ENCODE peak calls at places on chromosomes 13 and 19, in five cellular contexts. One of them, this sample, is unnamed.

GRCh38 chr13:20332361-20333096 is 100.4 kb upstream of the GJB6 start:
- DNase-seq in heart left ventricle: no peak
- DNase-seq in Calu3: no peak
- DNase-seq in HFF-Myc: no peak
- DNase-seq in fibroblast of pulmonary artery: peak; percentile 8
- DNase-seq in this sample: peak; percentile 39

GRCh38 chr19:708154-709141 is at the start of gene PALM:
- DNase-seq in heart left ventricle: peak; percentile 75
- DNase-seq in Calu3: no peak
- DNase-seq in HFF-Myc: no peak
- DNase-seq in fibroblast of pulmonary artery: no peak
- DNase-seq in this sample: peak; percentile 61

GRCh38 chr19:12665281-12665573 is 1.3 kb downstream of the MAN2B1 start:
- DNase-seq in heart left ventricle: peak; percentile 78
- DNase-seq in Calu3: no peak
- DNase-seq in HFF-Myc: no peak
- DNase-seq in fibroblast of pulmonary artery: no peak
- DNase-seq in this sample: no peak

GRCh38 chr19:44800461-44800860 is 8.4 kb upstream of the BCAM start:
- DNase-seq in heart left ventricle: peak; percentile 92
- DNase-seq in Calu3: peak; percentile 96
- DNase-seq in HFF-Myc: peak; percentile 38
- DNase-seq in fibroblast of pulmonary artery: peak; percentile 80
- DNase-seq in this sample: peak; percentile 90

GRCh38 chr13:22915442-22916082 is 265.2 kb upstream of the SGCG start:
- DNase-seq in heart left ventricle: peak; percentile 72
- DNase-seq in Calu3: peak; percentile 13
- DNase-seq in HFF-Myc: no peak
- DNase-seq in fibroblast of pulmonary artery: peak; percentile 45
- DNase-seq in this sample: peak; percentile 30

GRCh38 chr19:4867534-4868285 is at the start of gene PLIN3:
- DNase-seq in heart left ventricle: peak; percentile 98
- DNase-seq in Calu3: peak; percentile 94
- DNase-seq in HFF-Myc: peak; percentile 82
- DNase-seq in fibroblast of pulmonary artery: peak; percentile 96
- DNase-seq in this sample: peak; percentile 94

GRCh38 chr13:50375792-50376191 is 360.5 kb downstream of the KCNRG start:
- DNase-seq in heart left ventricle: no peak
- DNase-seq in Calu3: no peak
- DNase-seq in HFF-Myc: no peak
- DNase-seq in fibroblast of pulmonary artery: peak; percentile 35
- DNase-seq in this sample: no peak

GRCh38 chr13:102721800-102722231 is 27.0 kb upstream of the METTL21C start:
- DNase-seq in heart left ventricle: no peak
- DNase-seq in Calu3: no peak
- DNase-seq in HFF-Myc: no peak
- DNase-seq in fibroblast of pulmonary artery: peak; percentile 64
- DNase-seq in this sample: no peak

GRCh38 chr13:40179421-40179820 is 487.0 kb downstream of the FOXO1 start:
- DNase-seq in heart left ventricle: no peak
- DNase-seq in Calu3: no peak
- DNase-seq in HFF-Myc: no peak
- DNase-seq in fibroblast of pulmonary artery: no peak
- DNase-seq in this sample: no peak

GRCh38 chr13:19864339-19865309 is 1.2 kb upstream of the ZMYM5 start:
- DNase-seq in heart left ventricle: peak; percentile 84
- DNase-seq in Calu3: peak; percentile 61
- DNase-seq in HFF-Myc: peak; percentile 46
- DNase-seq in fibroblast of pulmonary artery: peak; percentile 80
- DNase-seq in this sample: peak; percentile 78

GRCh38 chr13:47112900-47113299 is 216.0 kb upstream of the HTR2A start:
- DNase-seq in heart left ventricle: no peak
- DNase-seq in Calu3: no peak
- DNase-seq in HFF-Myc: no peak
- DNase-seq in fibroblast of pulmonary artery: no peak
- DNase-seq in this sample: no peak

GRCh38 chr13:113097651-113098050 is 7.9 kb upstream of the F7 start:
- DNase-seq in heart left ventricle: peak; percentile 5
- DNase-seq in Calu3: no peak
- DNase-seq in HFF-Myc: no peak
- DNase-seq in fibroblast of pulmonary artery: no peak
- DNase-seq in this sample: no peak

GRCh38 chr13:30020726-30021312 is 170.4 kb upstream of the UBL3 start:
- DNase-seq in heart left ventricle: no peak
- DNase-seq in Calu3: no peak
- DNase-seq in HFF-Myc: no peak
- DNase-seq in fibroblast of pulmonary artery: no peak
- DNase-seq in this sample: no peak

GRCh38 chr13:42354246-42355117 is 82.5 kb downstream of the AKAP11 start:
- DNase-seq in heart left ventricle: no peak
- DNase-seq in Calu3: no peak
- DNase-seq in HFF-Myc: no peak
- DNase-seq in fibroblast of pulmonary artery: peak; percentile 73
- DNase-seq in this sample: no peak

GRCh38 chr19:28563964-28564914 is 648.7 kb downstream of the UQCRFS1 start:
- DNase-seq in heart left ventricle: no peak
- DNase-seq in Calu3: no peak
- DNase-seq in HFF-Myc: no peak
- DNase-seq in fibroblast of pulmonary artery: no peak
- DNase-seq in this sample: no peak

GRCh38 chr19:43495082-43495481 is 9.5 kb downstream of the PHLDB3 start:
- DNase-seq in heart left ventricle: no peak
- DNase-seq in Calu3: no peak
- DNase-seq in HFF-Myc: no peak
- DNase-seq in fibroblast of pulmonary artery: no peak
- DNase-seq in this sample: no peak

GRCh38 chr19:46866407-46867132 is 5.8 kb downstream of the ARHGAP35 start:
- DNase-seq in heart left ventricle: no peak
- DNase-seq in Calu3: no peak
- DNase-seq in HFF-Myc: no peak
- DNase-seq in fibroblast of pulmonary artery: no peak
- DNase-seq in this sample: no peak

GRCh38 chr13:113793718-113794085 is 34.7 kb downstream of the TMEM255B start:
- DNase-seq in heart left ventricle: no peak
- DNase-seq in Calu3: no peak
- DNase-seq in HFF-Myc: no peak
- DNase-seq in fibroblast of pulmonary artery: no peak
- DNase-seq in this sample: no peak

GRCh38 chr13:90615767-90616166 is 731.7 kb upstream of the MIR17HG start:
- DNase-seq in heart left ventricle: no peak
- DNase-seq in Calu3: no peak
- DNase-seq in HFF-Myc: no peak
- DNase-seq in fibroblast of pulmonary artery: no peak
- DNase-seq in this sample: no peak

GRCh38 chr13:54194233-54195024 is 1165.8 kb downstream of the OLFM4 start:
- DNase-seq in heart left ventricle: no peak
- DNase-seq in Calu3: no peak
- DNase-seq in HFF-Myc: no peak
- DNase-seq in fibroblast of pulmonary artery: no peak
- DNase-seq in this sample: no peak

GRCh38 chr19:45250216-45250831 is 747 bp upstream of the MARK4 start:
- DNase-seq in heart left ventricle: no peak
- DNase-seq in Calu3: no peak
- DNase-seq in HFF-Myc: no peak
- DNase-seq in fibroblast of pulmonary artery: no peak
- DNase-seq in this sample: no peak

GRCh38 chr19:9362905-9363304 is at the start of gene ZNF177:
- DNase-seq in heart left ventricle: no peak
- DNase-seq in Calu3: no peak
- DNase-seq in HFF-Myc: no peak
- DNase-seq in fibroblast of pulmonary artery: no peak
- DNase-seq in this sample: peak; percentile 73

GRCh38 chr19:56125806-56126590 is 4.9 kb upstream of the ZNF787 start:
- DNase-seq in heart left ventricle: no peak
- DNase-seq in Calu3: no peak
- DNase-seq in HFF-Myc: no peak
- DNase-seq in fibroblast of pulmonary artery: no peak
- DNase-seq in this sample: no peak

GRCh38 chr13:20350380-20350763 is 118.3 kb upstream of the GJB6 start:
- DNase-seq in heart left ventricle: no peak
- DNase-seq in Calu3: no peak
- DNase-seq in HFF-Myc: no peak
- DNase-seq in fibroblast of pulmonary artery: no peak
- DNase-seq in this sample: no peak

GRCh38 chr13:24127116-24127631 is 33.3 kb upstream of the SPATA13 start:
- DNase-seq in heart left ventricle: no peak
- DNase-seq in Calu3: peak; percentile 73
- DNase-seq in HFF-Myc: no peak
- DNase-seq in fibroblast of pulmonary artery: no peak
- DNase-seq in this sample: no peak

GRCh38 chr19:55341191-55342043 is 1.7 kb downstream of the KMT5C start:
- DNase-seq in heart left ventricle: peak; percentile 81
- DNase-seq in Calu3: peak; percentile 79
- DNase-seq in HFF-Myc: no peak
- DNase-seq in fibroblast of pulmonary artery: peak; percentile 59
- DNase-seq in this sample: peak; percentile 83

GRCh38 chr19:15640904-15641597 is 354 bp downstream of the CYP4F3 start:
- DNase-seq in heart left ventricle: no peak
- DNase-seq in Calu3: no peak
- DNase-seq in HFF-Myc: no peak
- DNase-seq in fibroblast of pulmonary artery: no peak
- DNase-seq in this sample: no peak

GRCh38 chr19:31533114-31533513 is 183.9 kb upstream of the TSHZ3 start:
- DNase-seq in heart left ventricle: no peak
- DNase-seq in Calu3: no peak
- DNase-seq in HFF-Myc: no peak
- DNase-seq in fibroblast of pulmonary artery: no peak
- DNase-seq in this sample: no peak

GRCh38 chr13:94395889-94396288 is 83.6 kb downstream of the DCT start:
- DNase-seq in heart left ventricle: no peak
- DNase-seq in Calu3: no peak
- DNase-seq in HFF-Myc: no peak
- DNase-seq in fibroblast of pulmonary artery: no peak
- DNase-seq in this sample: no peak

GRCh38 chr19:2332341-2333026 is 4.0 kb downstream of the SPPL2B start:
- DNase-seq in heart left ventricle: no peak
- DNase-seq in Calu3: no peak
- DNase-seq in HFF-Myc: no peak
- DNase-seq in fibroblast of pulmonary artery: no peak
- DNase-seq in this sample: peak; percentile 92

GRCh38 chr19:2333027-2333806 is 4.7 kb downstream of the SPPL2B start:
- DNase-seq in heart left ventricle: no peak
- DNase-seq in Calu3: no peak
- DNase-seq in HFF-Myc: no peak
- DNase-seq in fibroblast of pulmonary artery: no peak
- DNase-seq in this sample: no peak

GRCh38 chr19:2334426-2334825 is 5.9 kb downstream of the SPPL2B start:
- DNase-seq in heart left ventricle: no peak
- DNase-seq in Calu3: no peak
- DNase-seq in HFF-Myc: no peak
- DNase-seq in fibroblast of pulmonary artery: no peak
- DNase-seq in this sample: no peak

GRCh38 chr19:2334986-2335846 is 6.7 kb downstream of the SPPL2B start:
- DNase-seq in heart left ventricle: no peak
- DNase-seq in Calu3: no peak
- DNase-seq in HFF-Myc: no peak
- DNase-seq in fibroblast of pulmonary artery: no peak
- DNase-seq in this sample: no peak

DNA sequence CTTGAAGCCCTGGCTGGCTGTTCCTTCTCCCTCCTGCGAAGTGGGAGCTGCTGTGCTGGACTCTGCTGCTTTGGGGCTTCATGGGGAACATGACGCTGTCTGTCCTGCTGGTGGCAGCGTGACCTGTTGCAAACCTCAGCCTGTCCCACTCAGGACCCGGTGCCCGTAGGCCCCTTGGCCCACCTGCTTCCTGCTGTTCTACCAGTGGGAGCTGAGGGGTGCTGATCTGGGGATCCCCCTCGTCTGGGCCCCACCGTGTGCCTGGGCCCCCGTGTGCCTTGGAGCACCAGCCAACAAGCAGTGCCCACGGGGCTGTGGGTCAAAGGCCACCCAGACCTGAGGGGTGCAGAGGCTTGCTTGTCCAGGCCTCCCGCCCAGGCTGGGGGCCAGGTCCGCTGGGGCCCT is 5.3 kb downstream of the SPPL2B start:
- DNase-seq in heart left ventricle: no peak
- DNase-seq in Calu3: no peak
- DNase-seq in HFF-Myc: no peak
- DNase-seq in fibroblast of pulmonary artery: no peak
- DNase-seq in this sample: no peak
- TF ChIP-seq CTCF in heart left ventricle: no peak
- TF ChIP-seq CTCF in Calu3: no peak
- TF ChIP-seq CTCF in HFF-Myc: no peak
- TF ChIP-seq CTCF in fibroblast of pulmonary artery: no peak
- TF ChIP-seq CTCF in this sample: peak; percentile 28

DNA sequence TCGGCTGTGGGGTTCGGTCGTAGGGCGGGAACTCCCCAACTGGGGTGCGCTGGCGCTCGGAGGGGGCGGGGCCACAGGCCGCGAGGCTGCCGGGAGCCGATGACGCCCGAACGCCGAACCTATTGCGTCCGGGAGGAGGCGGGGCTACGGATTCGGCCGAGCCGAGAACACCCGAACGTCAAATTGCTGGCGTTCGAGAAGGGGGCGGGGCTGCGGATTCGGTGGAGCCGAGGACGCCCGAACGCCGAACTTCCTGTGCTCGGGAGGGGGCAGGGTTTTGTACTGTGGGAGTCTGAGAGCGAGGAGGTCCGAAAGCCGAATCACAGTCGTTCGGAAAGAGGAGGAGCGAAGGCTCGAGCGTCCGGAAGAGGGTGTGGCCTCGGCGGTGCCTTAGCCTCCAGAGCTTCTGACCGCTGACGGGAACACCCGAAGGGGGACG is 586 bp upstream of the TSEN34 start:
- DNase-seq in heart left ventricle: peak; percentile 100
- DNase-seq in Calu3: peak; percentile 100
- DNase-seq in HFF-Myc: peak; percentile 99
- DNase-seq in fibroblast of pulmonary artery: peak; percentile 100
- DNase-seq in this sample: peak; percentile 99
- TF ChIP-seq CTCF in heart left ventricle: no peak
- TF ChIP-seq CTCF in Calu3: no peak
- TF ChIP-seq CTCF in HFF-Myc: no peak
- TF ChIP-seq CTCF in fibroblast of pulmonary artery: no peak
- TF ChIP-seq CTCF in this sample: no peak

GRCh38 chr13:39016789-39017188 is 21.1 kb downstream of the PROSER1 start:
- DNase-seq in heart left ventricle: no peak
- DNase-seq in Calu3: no peak
- DNase-seq in HFF-Myc: no peak
- DNase-seq in fibroblast of pulmonary artery: peak; percentile 50
- DNase-seq in this sample: peak; percentile 22
- TF ChIP-seq CTCF in heart left ventricle: peak; percentile 57
- TF ChIP-seq CTCF in Calu3: no peak
- TF ChIP-seq CTCF in HFF-Myc: peak; percentile 43
- TF ChIP-seq CTCF in fibroblast of pulmonary artery: peak; percentile 61
- TF ChIP-seq CTCF in this sample: peak; percentile 82

DNA sequence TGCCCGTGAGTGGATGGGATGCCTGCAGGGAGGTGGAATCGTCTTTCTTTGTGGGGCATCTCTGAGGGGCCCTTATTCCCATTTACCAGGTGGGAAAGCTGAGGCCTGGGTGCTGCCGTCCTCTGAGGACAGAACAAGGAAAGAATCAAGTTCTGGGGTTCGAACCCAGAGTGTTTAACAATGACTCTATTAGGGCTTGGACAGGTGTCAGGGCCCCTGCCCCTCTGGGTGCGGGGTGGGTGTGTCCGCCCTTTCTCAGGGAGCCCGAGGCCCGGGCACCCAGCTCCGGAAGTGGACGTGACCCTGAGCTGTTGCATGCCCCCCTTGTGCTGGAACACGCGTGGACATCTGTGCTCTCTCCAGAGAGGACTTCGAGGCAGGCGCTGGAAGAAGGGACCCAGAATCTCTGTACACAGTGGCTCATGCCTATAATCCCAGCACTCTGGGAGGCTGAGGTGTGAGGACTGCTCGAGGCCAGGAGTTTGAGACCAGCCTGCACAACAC is 10.8 kb downstream of the NDUFA11 start:
- DNase-seq in heart left ventricle: no peak
- DNase-seq in Calu3: no peak
- DNase-seq in HFF-Myc: no peak
- DNase-seq in fibroblast of pulmonary artery: no peak
- DNase-seq in this sample: no peak
- TF ChIP-seq CTCF in heart left ventricle: no peak
- TF ChIP-seq CTCF in Calu3: peak; percentile 13
- TF ChIP-seq CTCF in HFF-Myc: no peak
- TF ChIP-seq CTCF in fibroblast of pulmonary artery: no peak
- TF ChIP-seq CTCF in this sample: no peak

This sample was measured in BE2C.